ENCODE peak calls at places on chromosomes 7 and 10, in four cellular contexts. X is progenitor cell of endocrine pancreas, D is endothelial cell, Q is B cell. P is an unnamed sample.

GRCh38 chr7:46619723-46620310 is 698.7 kb upstream of the IGFBP3 start:
- DNase-seq in X (no peak), D (no peak), Q (no peak), P (no peak)

GRCh38 chr7:13448243-13448642 is 541.2 kb downstream of the ETV1 start:
- DNase-seq in X (no peak), D (no peak), Q (no peak), P (no peak)

GRCh38 chr7:32221756-32222155 is 151.5 kb upstream of the PDE1C start:
- DNase-seq in X (no peak), D (no peak), Q (no peak), P (no peak)

GRCh38 chr10:116763440-116763839 is 21.1 kb upstream of the HSPA12A start:
- DNase-seq in X (no peak), D (no peak), Q (no peak), P (no peak)

GRCh38 chr7:100804681-100805431 is 22.5 kb downstream of the EPHB4 start:
- DNase-seq in X (no peak), D (no peak), Q (peak), P (no peak)

GRCh38 chr10:30992671-30993070 is 39.0 kb downstream of the ZNF438 start:
- DNase-seq in X (no peak), D (no peak), Q (no peak), P (no peak)

GRCh38 chr10:9957352-9957751 is 1060.3 kb upstream of the CELF2 start:
- DNase-seq in X (no peak), D (no peak), Q (no peak), P (no peak)

GRCh38 chr7:27921081-27921836 is 181.3 kb downstream of the TAX1BP1 start:
- DNase-seq in X (no peak), D (peak), Q (no peak), P (peak)

GRCh38 chr10:63430999-63431356 is 34.8 kb downstream of the JMJD1C start:
- DNase-seq in X (no peak), D (no peak), Q (no peak), P (no peak)

GRCh38 chr10:10782603-10783002 is 235.1 kb upstream of the CELF2 start:
- DNase-seq in X (no peak), D (no peak), Q (no peak), P (no peak)

GRCh38 chr7:90579181-90579688 is 16.9 kb upstream of the CDK14 start:
- DNase-seq in X (no peak), D (no peak), Q (no peak), P (no peak)

GRCh38 chr7:110407706-110408105 is 683.2 kb upstream of the LRRN3 start:
- DNase-seq in X (no peak), D (no peak), Q (no peak), P (no peak)

GRCh38 chr7:31327071-31327470 is 13.5 kb downstream of the NEUROD6 start:
- DNase-seq in X (no peak), D (no peak), Q (no peak), P (no peak)

GRCh38 chr7:25432807-25433206 is 204.5 kb upstream of the NPVF start:
- DNase-seq in X (no peak), D (no peak), Q (no peak), P (no peak)

GRCh38 chr10:22658745-22659410 is 55.5 kb downstream of the PIP4K2A start:
- DNase-seq in X (no peak), D (no peak), Q (no peak), P (no peak)